ENCODE peak calls at places on chromosome 5, in four cellular contexts. One of them, this sample, is unnamed.
A peak's percentile ranks its signal among the peaks of the same experiment; 100 is the strongest.

GRCh38 chr5:180137401-180138213 is 66.0 kb upstream of the RNF130 start:
- DNase-seq in ovary: no peak
- DNase-seq in pancreas: peak; percentile 48
- DNase-seq in upper lobe of right lung: no peak
- DNase-seq in this sample: no peak

GRCh38 chr5:28708472-28708871 is 1670.1 kb upstream of the CDH9 start:
- DNase-seq in ovary: no peak
- DNase-seq in pancreas: no peak
- DNase-seq in upper lobe of right lung: no peak
- DNase-seq in this sample: no peak

GRCh38 chr5:175900131-175900530 is 28.8 kb downstream of the CPLX2 start:
- DNase-seq in ovary: no peak
- DNase-seq in pancreas: no peak
- DNase-seq in upper lobe of right lung: no peak
- DNase-seq in this sample: no peak

GRCh38 chr5:151047814-151048425 is 27.5 kb downstream of the GPX3 start:
- DNase-seq in ovary: peak; percentile 56
- DNase-seq in pancreas: no peak
- DNase-seq in upper lobe of right lung: no peak
- DNase-seq in this sample: peak; percentile 30

GRCh38 chr5:72252574-72253155 is 67.4 kb downstream of the MRPS27 start:
- DNase-seq in ovary: no peak
- DNase-seq in pancreas: no peak
- DNase-seq in upper lobe of right lung: no peak
- DNase-seq in this sample: no peak

GRCh38 chr5:932628-933250 is 40.1 kb downstream of the TRIP13 start:
- DNase-seq in ovary: no peak
- DNase-seq in pancreas: no peak
- DNase-seq in upper lobe of right lung: peak; percentile 66
- DNase-seq in this sample: no peak

GRCh38 chr5:108818613-108819272 is 71.0 kb downstream of the FER start:
- DNase-seq in ovary: no peak
- DNase-seq in pancreas: no peak
- DNase-seq in upper lobe of right lung: no peak
- DNase-seq in this sample: no peak

GRCh38 chr5:162256711-162257110 is 189.1 kb downstream of the GABRG2 start:
- DNase-seq in ovary: no peak
- DNase-seq in pancreas: no peak
- DNase-seq in upper lobe of right lung: no peak
- DNase-seq in this sample: no peak

GRCh38 chr5:81719743-81720142 is 31.2 kb downstream of the SSBP2 start:
- DNase-seq in ovary: no peak
- DNase-seq in pancreas: no peak
- DNase-seq in upper lobe of right lung: no peak
- DNase-seq in this sample: no peak

GRCh38 chr5:41763096-41763495 is 107.1 kb downstream of the OXCT1 start:
- DNase-seq in ovary: no peak
- DNase-seq in pancreas: no peak
- DNase-seq in upper lobe of right lung: no peak
- DNase-seq in this sample: no peak

GRCh38 chr5:153429734-153430133 is 60.7 kb upstream of the GRIA1 start:
- DNase-seq in ovary: no peak
- DNase-seq in pancreas: no peak
- DNase-seq in upper lobe of right lung: no peak
- DNase-seq in this sample: no peak

GRCh38 chr5:23996525-23996924 is 489.1 kb downstream of the PRDM9 start:
- DNase-seq in ovary: no peak
- DNase-seq in pancreas: no peak
- DNase-seq in upper lobe of right lung: no peak
- DNase-seq in this sample: no peak

GRCh38 chr5:39714036-39714698 is 289.4 kb upstream of the DAB2 start:
- DNase-seq in ovary: no peak
- DNase-seq in pancreas: no peak
- DNase-seq in upper lobe of right lung: no peak
- DNase-seq in this sample: peak; percentile 36

GRCh38 chr5:125348221-125348692 is 601.8 kb upstream of the ZNF608 start:
- DNase-seq in ovary: no peak
- DNase-seq in pancreas: no peak
- DNase-seq in upper lobe of right lung: no peak
- DNase-seq in this sample: no peak

GRCh38 chr5:135219868-135220267 is 179.2 kb downstream of the MACROH2A1 start:
- DNase-seq in ovary: no peak
- DNase-seq in pancreas: peak; percentile 39
- DNase-seq in upper lobe of right lung: peak; percentile 30
- DNase-seq in this sample: peak; percentile 36

GRCh38 chr5:109200221-109200620 is 209.6 kb downstream of the PJA2 start:
- DNase-seq in ovary: no peak
- DNase-seq in pancreas: no peak
- DNase-seq in upper lobe of right lung: no peak
- DNase-seq in this sample: no peak

GRCh38 chr5:124949862-124950261 is 203.4 kb upstream of the ZNF608 start:
- DNase-seq in ovary: no peak
- DNase-seq in pancreas: no peak
- DNase-seq in upper lobe of right lung: no peak
- DNase-seq in this sample: no peak

GRCh38 chr5:42597318-42597937 is 159.2 kb upstream of the CCDC152 start:
- DNase-seq in ovary: no peak
- DNase-seq in pancreas: no peak
- DNase-seq in upper lobe of right lung: no peak
- DNase-seq in this sample: no peak

GRCh38 chr5:167049043-167049663 is 1242.3 kb upstream of the WWC1 start:
- DNase-seq in ovary: no peak
- DNase-seq in pancreas: no peak
- DNase-seq in upper lobe of right lung: no peak
- DNase-seq in this sample: no peak

GRCh38 chr5:73496984-73497457 is 1.2 kb upstream of the BTF3 start:
- DNase-seq in ovary: no peak
- DNase-seq in pancreas: no peak
- DNase-seq in upper lobe of right lung: no peak
- DNase-seq in this sample: no peak

GRCh38 chr5:34656001-34656699 is at the start of gene RAI14:
- DNase-seq in ovary: peak; percentile 85
- DNase-seq in pancreas: peak; percentile 93
- DNase-seq in upper lobe of right lung: peak; percentile 93
- DNase-seq in this sample: peak; percentile 6

GRCh38 chr5:132438931-132439330 is 51.6 kb downstream of the IRF1 start:
- DNase-seq in ovary: no peak
- DNase-seq in pancreas: no peak
- DNase-seq in upper lobe of right lung: no peak
- DNase-seq in this sample: no peak
- H3K27ac ChIP-seq in ovary: peak overlapping the region; percentile 36
- H3K27ac ChIP-seq in pancreas: no peak overlapping the region
- H3K27ac ChIP-seq in upper lobe of right lung: peak overlapping the region; percentile 67
- H3K27ac ChIP-seq in this sample: peak overlapping the region; percentile 28

GRCh38 chr5:172913117-172913850 is 45.9 kb upstream of the RPL26L1 start:
- DNase-seq in ovary: no peak
- DNase-seq in pancreas: no peak
- DNase-seq in upper lobe of right lung: no peak
- DNase-seq in this sample: no peak
- H3K36me3 ChIP-seq in ovary: no peaks in the 10 kb centered on the region
- H3K36me3 ChIP-seq in pancreas: peaks cover 39% of the 10 kb centered on the region
- H3K36me3 ChIP-seq in upper lobe of right lung: peaks cover 64% of the 10 kb centered on the region
- H3K36me3 ChIP-seq in this sample: peaks cover 33% of the 10 kb centered on the region

GRCh38 chr5:54254482-54255198 is 55.7 kb downstream of the ARL15 start:
- DNase-seq in ovary: no peak
- DNase-seq in pancreas: no peak
- DNase-seq in upper lobe of right lung: no peak
- DNase-seq in this sample: no peak
- H3K4me3 ChIP-seq in ovary: no peak overlapping the region
- H3K4me3 ChIP-seq in pancreas: no peak overlapping the region
- H3K4me3 ChIP-seq in upper lobe of right lung: no peak overlapping the region
- H3K4me3 ChIP-seq in this sample: no peak overlapping the region

GRCh38 chr5:32163785-32164184 is 10.3 kb downstream of the GOLPH3 start:
- DNase-seq in ovary: no peak
- DNase-seq in pancreas: no peak
- DNase-seq in upper lobe of right lung: no peak
- DNase-seq in this sample: no peak
- H3K27ac ChIP-seq in ovary: no peak overlapping the region
- H3K27ac ChIP-seq in pancreas: no peak overlapping the region
- H3K27ac ChIP-seq in upper lobe of right lung: no peak overlapping the region
- H3K27ac ChIP-seq in this sample: no peak overlapping the region

DNA sequence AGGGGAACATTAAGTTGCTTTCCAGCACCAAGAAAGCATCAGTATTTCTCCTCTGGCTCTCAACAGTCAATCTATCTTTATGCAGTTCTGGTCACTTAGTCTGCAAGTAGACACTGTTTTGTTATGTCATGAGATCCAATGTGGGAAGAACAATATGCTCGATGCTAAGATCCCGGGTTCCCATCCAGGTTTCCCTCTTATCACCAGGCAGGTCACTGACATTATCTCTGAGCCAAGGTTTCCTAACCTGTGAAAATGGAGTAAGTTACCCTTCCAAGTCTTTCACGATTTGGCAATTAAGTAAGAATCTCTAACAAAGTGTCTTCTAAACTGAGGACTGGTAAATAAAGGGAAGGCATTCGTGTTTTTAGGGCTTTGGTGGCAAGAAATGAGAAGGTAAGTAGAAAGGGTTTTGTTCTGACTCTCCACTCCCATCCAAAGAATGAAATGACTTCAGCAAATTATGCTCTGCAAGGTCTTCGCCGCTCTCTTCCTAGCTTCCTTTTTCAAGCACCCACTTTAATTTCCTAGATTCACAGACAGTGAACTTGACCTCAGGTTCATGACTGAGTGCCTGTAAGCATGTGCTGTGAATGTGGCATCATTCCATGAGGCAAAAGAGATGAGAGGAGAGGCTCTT is 86.4 kb downstream of the DCP2 start:
- DNase-seq in ovary: no peak
- DNase-seq in pancreas: no peak
- DNase-seq in upper lobe of right lung: no peak
- DNase-seq in this sample: no peak
- H3K36me3 ChIP-seq in ovary: no peaks in the 10 kb centered on the region
- H3K36me3 ChIP-seq in pancreas: no peaks in the 10 kb centered on the region
- H3K36me3 ChIP-seq in upper lobe of right lung: peaks cover 5% of the 10 kb centered on the region
- H3K36me3 ChIP-seq in this sample: no peaks in the 10 kb centered on the region

DNA sequence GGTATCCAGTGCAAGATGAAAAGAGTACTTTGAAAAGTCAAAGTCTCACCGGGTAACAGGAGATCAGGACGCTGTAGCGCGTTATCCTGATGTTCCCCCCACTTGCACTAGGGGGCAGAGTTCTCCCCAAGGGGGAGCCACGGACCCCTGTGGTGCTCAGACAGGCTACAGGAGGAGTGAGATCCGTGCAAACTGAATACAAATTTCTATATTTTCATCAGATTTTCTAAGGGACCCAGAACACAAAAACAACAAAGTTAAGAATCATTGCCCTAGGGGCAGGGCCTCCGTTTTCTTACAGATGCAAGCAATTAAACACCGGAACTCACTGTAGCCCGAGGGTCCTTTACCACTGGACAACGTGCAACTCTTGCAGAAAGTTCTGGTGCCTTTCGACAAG is 2.0 kb downstream of the MYO10 start:
- DNase-seq in ovary: peak; percentile 63
- DNase-seq in pancreas: peak; percentile 84
- DNase-seq in upper lobe of right lung: peak; percentile 72
- DNase-seq in this sample: no peak
- H3K4me3 ChIP-seq in ovary: peak overlapping the region; percentile 56
- H3K4me3 ChIP-seq in pancreas: peak overlapping the region; percentile 62
- H3K4me3 ChIP-seq in upper lobe of right lung: peak overlapping the region; percentile 64
- H3K4me3 ChIP-seq in this sample: no peak overlapping the region

GRCh38 chr5:150034677-150035076 is 34.1 kb downstream of the HMGXB3 start:
- DNase-seq in ovary: no peak
- DNase-seq in pancreas: no peak
- DNase-seq in upper lobe of right lung: no peak
- DNase-seq in this sample: no peak
- H3K27ac ChIP-seq in ovary: no peak overlapping the region
- H3K27ac ChIP-seq in pancreas: no peak overlapping the region
- H3K27ac ChIP-seq in upper lobe of right lung: no peak overlapping the region
- H3K27ac ChIP-seq in this sample: no peak overlapping the region

DNA sequence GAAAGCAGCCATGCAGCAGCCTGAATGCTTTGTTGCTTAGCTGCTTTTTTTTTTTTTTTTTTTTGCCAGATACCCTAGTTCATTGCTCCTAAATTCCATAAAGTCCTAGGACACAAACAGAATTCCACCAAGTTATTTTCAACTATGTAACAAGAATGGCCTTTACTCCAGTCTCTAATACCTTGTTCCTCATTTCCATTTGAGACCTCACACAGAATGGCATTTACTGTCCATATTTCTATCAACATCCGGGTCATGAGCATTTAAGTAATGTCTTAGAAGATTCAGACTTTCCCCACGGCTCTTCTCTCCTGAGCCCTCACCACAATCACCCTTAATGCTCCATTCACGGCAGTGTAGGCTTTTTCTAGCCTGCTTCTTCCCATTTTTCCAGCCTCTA is 31.7 kb upstream of the FBXW11 start:
- DNase-seq in ovary: no peak
- DNase-seq in pancreas: no peak
- DNase-seq in upper lobe of right lung: no peak
- DNase-seq in this sample: no peak
- H3K36me3 ChIP-seq in ovary: no peaks in the 10 kb centered on the region
- H3K36me3 ChIP-seq in pancreas: no peaks in the 10 kb centered on the region
- H3K36me3 ChIP-seq in upper lobe of right lung: peaks cover 2% of the 10 kb centered on the region
- H3K36me3 ChIP-seq in this sample: no peaks in the 10 kb centered on the region

DNA sequence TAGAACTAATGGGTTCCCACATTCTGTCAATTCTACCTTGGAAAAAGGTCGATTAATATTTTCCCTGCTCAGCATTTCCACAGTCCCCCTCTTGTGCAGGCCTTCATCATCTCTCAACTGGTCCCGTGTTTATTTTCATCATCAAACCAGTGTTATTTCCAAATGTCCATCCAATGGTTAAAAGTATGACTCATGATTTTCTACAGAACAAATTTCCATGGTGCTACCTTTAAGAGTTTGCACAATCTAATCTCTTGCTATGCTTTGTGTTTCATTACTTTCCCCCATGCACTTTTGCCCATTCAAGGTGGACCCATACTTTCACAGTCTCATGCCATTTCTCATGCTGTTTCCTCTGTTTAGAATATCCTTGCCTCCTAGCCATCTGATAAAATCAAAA is 143.7 kb downstream of the CCDC192 start:
- DNase-seq in ovary: no peak
- DNase-seq in pancreas: no peak
- DNase-seq in upper lobe of right lung: no peak
- DNase-seq in this sample: no peak
- H3K4me3 ChIP-seq in ovary: no peak overlapping the region
- H3K4me3 ChIP-seq in pancreas: no peak overlapping the region
- H3K4me3 ChIP-seq in upper lobe of right lung: no peak overlapping the region
- H3K4me3 ChIP-seq in this sample: no peak overlapping the region